ENCODE peak calls at places on chromosomes 12 and 14, in seven cellular contexts. K is breast epithelium, J is nephron progenitor cell, L is Panc1, W is endodermal cell, M is testis, G is PC-3. Y is an unnamed sample.

GRCh38 chr12:29743801-29744200 is 39.9 kb downstream of the TMTC1 start:
- DNase-seq in K (no peak), J (no peak), L (no peak), W (peak; percentile 63), M (no peak), G (peak; percentile 72), Y (no peak)

GRCh38 chr12:103368167-103368566 is 127.6 kb downstream of the C12orf42 start:
- DNase-seq in K (no peak), J (no peak), L (no peak), W (no peak), M (no peak), G (no peak), Y (no peak)

GRCh38 chr12:132886529-132887477 is 602 bp downstream of the CHFR start:
- DNase-seq in K (no peak), J (no peak), L (no peak), W (no peak), M (no peak), G (no peak), Y (peak; percentile 65)

GRCh38 chr14:85532981-85533820 is 3.3 kb downstream of the FLRT2 start:
- DNase-seq in K (peak; percentile 32), J (peak; percentile 69), L (no peak), W (peak; percentile 94), M (peak; percentile 72), G (peak; percentile 7), Y (peak; percentile 79)

GRCh38 chr12:31922341-31923062 is 36.7 kb upstream of the RESF1 start:
- DNase-seq in K (no peak), J (no peak), L (no peak), W (no peak), M (no peak), G (peak; percentile 63), Y (no peak)

GRCh38 chr12:104626069-104626690 is 169.4 kb downstream of the CHST11 start:
- DNase-seq in K (no peak), J (no peak), L (no peak), W (no peak), M (no peak), G (no peak), Y (no peak)

GRCh38 chr12:102950107-102950949 is 7.1 kb upstream of the ASCL1 start:
- DNase-seq in K (no peak), J (peak; percentile 71), L (no peak), W (peak; percentile 89), M (peak; percentile 78), G (no peak), Y (no peak)

GRCh38 chr12:5227722-5228274 is 184.1 kb downstream of the KCNA5 start:
- DNase-seq in K (no peak), J (no peak), L (no peak), W (no peak), M (no peak), G (no peak), Y (no peak)

GRCh38 chr12:123384318-123384993 is 524 bp downstream of the KMT5A start:
- DNase-seq in K (no peak), J (peak; percentile 45), L (no peak), W (peak; percentile 76), M (peak; percentile 20), G (peak; percentile 11), Y (no peak)

GRCh38 chr14:33307691-33308369 is 369.2 kb downstream of the NPAS3 start:
- DNase-seq in K (no peak), J (no peak), L (no peak), W (no peak), M (peak; percentile 17), G (peak; percentile 16), Y (no peak)

GRCh38 chr12:76455582-76456345 is 103.8 kb downstream of the OSBPL8 start:
- DNase-seq in K (no peak), J (no peak), L (peak; percentile 84), W (no peak), M (no peak), G (peak; percentile 95), Y (no peak)

GRCh38 chr12:88691811-88692210 is 111.5 kb upstream of the KITLG start:
- DNase-seq in K (no peak), J (no peak), L (no peak), W (no peak), M (no peak), G (no peak), Y (no peak)

GRCh38 chr12:114064497-114064896 is 98.4 kb upstream of the RBM19 start:
- DNase-seq in K (no peak), J (no peak), L (no peak), W (no peak), M (no peak), G (no peak), Y (no peak)

GRCh38 chr14:64201931-64202330 is 92.2 kb downstream of the ESR2 start:
- DNase-seq in K (no peak), J (no peak), L (no peak), W (no peak), M (no peak), G (no peak), Y (no peak)

GRCh38 chr12:57430117-57430930 is 519 bp downstream of the R3HDM2 start:
- DNase-seq in K (peak; percentile 32), J (peak; percentile 78), L (no peak), W (peak; percentile 90), M (peak; percentile 50), G (peak; percentile 27), Y (no peak)

GRCh38 chr12:2465681-2466080 is 329.1 kb upstream of the FKBP4 start:
- DNase-seq in K (no peak), J (no peak), L (no peak), W (no peak), M (no peak), G (no peak), Y (no peak)

GRCh38 chr12:65878540-65878939 is 54.3 kb downstream of the HMGA2 start:
- DNase-seq in K (no peak), J (no peak), L (no peak), W (peak; percentile 86), M (no peak), G (peak; percentile 59), Y (no peak)

GRCh38 chr12:104971276-104971675 is 13.2 kb upstream of the SLC41A2 start:
- DNase-seq in K (no peak), J (no peak), L (no peak), W (no peak), M (no peak), G (no peak), Y (no peak)

GRCh38 chr14:31510222-31510621 is 22.4 kb upstream of the GPR33 start:
- DNase-seq in K (no peak), J (no peak), L (peak; percentile 2), W (no peak), M (no peak), G (peak; percentile 58), Y (no peak)
- TF ChIP-seq CTCF in K (peak; percentile 57), J (peak; percentile 66), L (peak; percentile 46), W (peak; percentile 83), M (peak; percentile 90), G (peak; percentile 87), Y (peak; percentile 41)

GRCh38 chr14:104293851-104294627 is 155.7 kb downstream of the KIF26A start:
- DNase-seq in K (no peak), J (no peak), L (no peak), W (peak; percentile 72), M (no peak), G (peak; percentile 29), Y (no peak)
- TF ChIP-seq CTCF in K (no peak), J (no peak), L (no peak), W (peak; percentile 69), M (no peak), G (peak; percentile 68), Y (no peak)

DNA sequence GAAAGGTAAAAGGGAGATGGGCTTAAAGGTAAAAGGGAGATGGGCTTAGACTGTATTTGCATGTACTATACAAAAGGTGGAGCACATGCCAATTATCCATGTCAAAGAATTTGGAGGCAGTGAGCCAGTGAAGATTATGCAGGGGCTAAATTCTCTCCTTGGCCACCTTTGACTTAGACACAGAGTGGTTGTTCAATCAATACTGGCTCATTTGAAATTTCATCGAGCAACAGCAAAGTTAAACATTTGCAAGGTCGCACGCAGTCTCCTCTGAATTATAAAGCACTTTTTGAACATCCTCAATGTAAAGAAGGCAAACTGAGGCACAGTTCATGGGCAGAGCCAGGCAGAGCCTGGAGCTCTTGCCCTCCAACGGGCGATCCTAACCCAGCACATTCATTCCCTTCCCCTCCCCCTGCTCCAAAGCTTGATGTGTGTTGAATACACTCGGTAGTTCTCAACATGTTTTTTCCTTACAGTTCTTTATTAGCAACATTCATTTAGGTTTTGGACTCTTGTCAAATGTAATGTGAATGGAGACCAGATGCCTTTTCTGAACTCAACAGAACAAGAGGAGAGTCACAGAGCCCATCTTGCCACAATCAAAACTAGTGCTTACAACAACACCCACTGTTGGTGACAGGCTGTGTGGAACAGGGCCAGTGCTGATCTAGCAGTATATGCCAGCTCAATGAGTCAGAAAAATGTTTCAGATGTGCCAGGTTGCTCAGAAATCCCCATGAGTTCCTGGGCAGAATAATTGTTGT is 169.6 kb upstream of the G2E3 start:
- DNase-seq in K (peak; percentile 22), J (no peak), L (no peak), W (no peak), M (no peak), G (peak; percentile 43), Y (no peak)
- TF ChIP-seq CTCF in K (no peak), J (no peak), L (no peak), W (no peak), M (no peak), G (no peak), Y (no peak)

GRCh38 chr14:92524603-92525185 is 11.1 kb downstream of the RIN3 start:
- DNase-seq in K (no peak), J (no peak), L (no peak), W (no peak), M (no peak), G (no peak), Y (no peak)
- TF ChIP-seq CTCF in K (no peak), J (no peak), L (no peak), W (no peak), M (no peak), G (no peak), Y (no peak)

Y was measured in ascending aorta.